ENCODE peak calls at places on chromosomes 5 and 9, in four cellular contexts. One of them, this sample, is unnamed.

GRCh38 chr9:136823136-136824046 is 15.6 kb downstream of the RABL6 start:
- DNase-seq in IMR-90: no peak
- DNase-seq in AG09309: no peak
- DNase-seq in left ventricle myocardium inferior: no peak
- DNase-seq in this sample: peak

GRCh38 chr9:18233776-18234445 is 240.0 kb upstream of the ADAMTSL1 start:
- DNase-seq in IMR-90: no peak
- DNase-seq in AG09309: no peak
- DNase-seq in left ventricle myocardium inferior: no peak
- DNase-seq in this sample: no peak

GRCh38 chr5:8829322-8830029 is 716.4 kb downstream of the SEMA5A start:
- DNase-seq in IMR-90: peak
- DNase-seq in AG09309: peak
- DNase-seq in left ventricle myocardium inferior: no peak
- DNase-seq in this sample: no peak

GRCh38 chr5:169268019-169268418 is 32.9 kb downstream of the SLIT3 start:
- DNase-seq in IMR-90: no peak
- DNase-seq in AG09309: peak
- DNase-seq in left ventricle myocardium inferior: no peak
- DNase-seq in this sample: no peak

GRCh38 chr5:14842117-14842516 is 29.5 kb downstream of the ANKH start:
- DNase-seq in IMR-90: no peak
- DNase-seq in AG09309: no peak
- DNase-seq in left ventricle myocardium inferior: no peak
- DNase-seq in this sample: no peak

GRCh38 chr5:1744393-1745189 is 55.0 kb downstream of the MRPL36 start:
- DNase-seq in IMR-90: no peak
- DNase-seq in AG09309: no peak
- DNase-seq in left ventricle myocardium inferior: no peak
- DNase-seq in this sample: no peak

GRCh38 chr5:163890211-163890610 is 384.8 kb downstream of the MAT2B start:
- DNase-seq in IMR-90: peak
- DNase-seq in AG09309: no peak
- DNase-seq in left ventricle myocardium inferior: no peak
- DNase-seq in this sample: no peak

GRCh38 chr5:55134053-55134722 is 25.8 kb upstream of the GPX8 start:
- DNase-seq in IMR-90: no peak
- DNase-seq in AG09309: no peak
- DNase-seq in left ventricle myocardium inferior: no peak
- DNase-seq in this sample: no peak

GRCh38 chr5:120615967-120616645 is 152.0 kb downstream of the PRR16 start:
- DNase-seq in IMR-90: peak
- DNase-seq in AG09309: no peak
- DNase-seq in left ventricle myocardium inferior: no peak
- DNase-seq in this sample: no peak

GRCh38 chr9:134373953-134374300 is 47.7 kb downstream of the RXRA start:
- DNase-seq in IMR-90: no peak
- DNase-seq in AG09309: no peak
- DNase-seq in left ventricle myocardium inferior: no peak
- DNase-seq in this sample: no peak

DNA sequence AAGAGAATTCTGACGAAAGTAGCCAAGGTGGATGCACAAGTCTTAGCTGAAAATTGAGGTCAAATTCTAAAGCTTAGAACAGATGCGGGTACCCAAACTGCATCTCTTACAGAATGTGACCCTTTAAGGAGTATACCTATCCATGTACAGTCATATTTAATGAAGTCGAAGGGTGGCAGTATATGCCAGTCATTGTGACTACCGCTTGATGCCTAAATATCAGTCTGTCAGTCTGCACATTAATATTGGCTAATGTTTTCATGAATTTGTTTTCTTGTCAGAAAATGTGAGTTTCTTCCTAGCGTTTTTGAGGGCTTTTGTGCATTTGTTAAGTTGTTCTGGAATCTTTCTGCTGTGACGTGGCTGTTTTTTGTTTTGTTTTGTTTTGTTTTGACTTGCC is 264.5 kb upstream of the ELAVL2 start:
- DNase-seq in IMR-90: no peak
- DNase-seq in AG09309: no peak
- DNase-seq in left ventricle myocardium inferior: no peak
- DNase-seq in this sample: no peak
- TF ChIP-seq CTCF in IMR-90: no peak
- TF ChIP-seq CTCF in AG09309: no peak
- TF ChIP-seq CTCF in left ventricle myocardium inferior: no peak
- TF ChIP-seq CTCF in this sample: no peak

GRCh38 chr5:69414885-69415583 is at the start of gene MARVELD2:
- DNase-seq in IMR-90: peak
- DNase-seq in AG09309: no peak
- DNase-seq in left ventricle myocardium inferior: peak
- DNase-seq in this sample: peak
- TF ChIP-seq CTCF in IMR-90: peak
- TF ChIP-seq CTCF in AG09309: peak
- TF ChIP-seq CTCF in left ventricle myocardium inferior: peak
- TF ChIP-seq CTCF in this sample: no peak

DNA sequence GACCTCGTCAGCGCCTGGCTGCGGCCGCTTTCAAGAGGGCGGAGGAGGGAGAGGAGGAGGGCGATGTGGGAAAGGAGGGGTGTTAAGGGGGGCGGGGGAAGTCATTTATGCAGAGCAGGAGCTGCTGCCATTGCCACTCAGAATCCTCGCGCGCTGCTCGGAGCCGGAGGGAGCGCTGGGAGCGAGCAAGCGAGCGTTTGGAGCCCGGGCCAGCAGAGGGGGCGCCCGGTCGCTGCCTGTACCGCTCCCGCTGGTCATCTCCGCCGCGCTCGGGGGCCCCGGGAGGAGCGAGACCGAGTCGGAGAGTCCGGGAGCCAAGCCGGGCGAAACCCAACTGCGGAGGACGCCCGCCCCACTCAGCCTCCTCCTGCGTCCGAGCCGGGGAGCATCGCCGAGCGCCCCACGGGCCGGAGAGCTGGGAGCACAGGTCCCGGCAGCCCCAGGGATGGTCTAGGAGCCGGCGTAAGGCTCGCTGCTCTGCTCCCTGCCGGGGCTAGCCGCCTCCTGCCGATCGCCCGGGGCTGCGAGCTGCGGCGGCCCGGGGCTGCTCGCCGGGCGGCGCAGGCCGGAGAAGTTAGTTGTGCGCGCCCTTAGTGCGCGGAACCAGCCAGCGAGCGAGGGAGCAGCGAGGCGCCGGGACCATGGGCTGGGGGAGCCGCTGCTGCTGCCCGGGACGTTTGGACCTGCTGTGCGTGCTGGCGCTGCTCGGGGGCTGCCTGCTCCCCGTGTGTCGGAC is at the start of gene PCSK5:
- DNase-seq in IMR-90: peak
- DNase-seq in AG09309: peak
- DNase-seq in left ventricle myocardium inferior: peak
- DNase-seq in this sample: peak
- TF ChIP-seq CTCF in IMR-90: peak
- TF ChIP-seq CTCF in AG09309: peak
- TF ChIP-seq CTCF in left ventricle myocardium inferior: peak
- TF ChIP-seq CTCF in this sample: no peak

DNA sequence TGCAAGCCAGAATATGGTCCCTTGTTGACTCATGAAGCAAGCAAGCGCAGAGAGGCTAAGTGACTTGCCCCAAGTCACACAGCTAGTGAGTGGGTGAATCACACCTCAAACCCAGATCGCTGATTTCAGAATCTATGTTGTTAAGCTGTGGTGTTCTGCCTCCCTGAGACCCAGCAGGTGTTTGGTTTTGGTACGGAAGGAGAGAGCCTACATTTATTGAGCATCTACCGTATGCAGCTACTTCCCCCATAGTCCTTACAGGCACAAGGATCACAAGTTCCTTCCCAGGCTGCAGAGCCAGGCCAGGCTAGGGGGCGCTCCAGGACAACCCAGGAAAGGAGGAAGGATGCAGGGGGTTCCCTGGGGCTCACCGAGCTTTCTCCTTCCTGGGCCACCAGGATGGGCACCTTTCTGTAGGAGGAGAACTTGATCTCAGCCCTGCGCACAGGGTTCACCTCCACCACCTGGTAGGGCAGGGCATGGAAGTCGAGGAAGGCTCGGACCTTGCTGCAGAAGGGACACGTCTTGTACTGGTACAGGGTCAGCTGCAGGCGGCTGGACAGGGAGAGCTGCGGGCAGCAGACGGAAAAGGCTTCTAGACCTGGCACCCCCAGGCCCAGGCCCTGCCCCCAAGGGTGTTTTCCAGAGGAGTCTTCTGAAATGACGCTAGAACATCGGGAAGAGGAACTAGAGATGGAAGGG is 2.5 kb downstream of the PTGES2 start:
- DNase-seq in IMR-90: peak
- DNase-seq in AG09309: no peak
- DNase-seq in left ventricle myocardium inferior: peak
- DNase-seq in this sample: peak
- TF ChIP-seq CTCF in IMR-90: peak
- TF ChIP-seq CTCF in AG09309: peak
- TF ChIP-seq CTCF in left ventricle myocardium inferior: peak
- TF ChIP-seq CTCF in this sample: no peak

DNA sequence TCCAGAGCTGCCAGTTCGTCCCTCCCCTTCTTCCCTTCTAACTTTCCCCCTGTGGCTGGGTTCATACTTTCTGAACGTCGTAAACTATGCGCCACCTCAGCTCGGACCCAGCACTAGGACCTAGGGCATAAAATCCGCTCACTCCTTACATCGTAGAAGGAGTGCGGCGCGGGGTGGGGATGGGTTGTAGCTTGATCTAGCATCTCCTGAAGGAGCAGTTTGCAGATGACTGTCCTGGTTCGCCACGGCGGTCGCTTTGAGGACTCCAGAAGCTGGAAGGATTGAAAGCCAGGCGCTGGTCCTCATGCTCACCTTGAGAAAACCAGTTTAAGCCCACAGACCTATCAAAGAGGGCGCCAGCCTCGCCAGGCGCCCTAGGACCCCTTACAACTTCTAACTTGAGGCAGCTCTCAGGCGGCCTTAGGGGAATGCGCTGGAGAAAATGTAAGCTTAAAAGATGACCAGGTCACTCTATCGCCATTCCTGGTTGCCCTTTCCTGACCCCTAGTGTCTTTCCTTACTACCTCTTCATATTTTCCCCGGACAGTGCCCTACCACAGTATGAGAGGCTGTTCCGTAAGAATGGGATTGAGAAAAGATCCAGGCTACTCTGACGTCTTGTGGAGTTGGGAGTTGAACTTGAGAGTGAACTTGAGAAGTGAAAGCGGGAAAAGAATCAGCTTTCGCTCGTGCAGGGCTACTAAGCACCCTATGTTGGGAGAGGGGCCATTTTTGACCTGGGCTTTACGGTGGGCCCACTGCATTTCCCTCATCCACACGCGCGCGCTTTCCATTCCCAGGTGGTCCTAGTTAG is 2.8 kb downstream of the RORB start:
- DNase-seq in IMR-90: no peak
- DNase-seq in AG09309: no peak
- DNase-seq in left ventricle myocardium inferior: no peak
- DNase-seq in this sample: peak
- TF ChIP-seq CTCF in IMR-90: no peak
- TF ChIP-seq CTCF in AG09309: no peak
- TF ChIP-seq CTCF in left ventricle myocardium inferior: no peak
- TF ChIP-seq CTCF in this sample: no peak

DNA sequence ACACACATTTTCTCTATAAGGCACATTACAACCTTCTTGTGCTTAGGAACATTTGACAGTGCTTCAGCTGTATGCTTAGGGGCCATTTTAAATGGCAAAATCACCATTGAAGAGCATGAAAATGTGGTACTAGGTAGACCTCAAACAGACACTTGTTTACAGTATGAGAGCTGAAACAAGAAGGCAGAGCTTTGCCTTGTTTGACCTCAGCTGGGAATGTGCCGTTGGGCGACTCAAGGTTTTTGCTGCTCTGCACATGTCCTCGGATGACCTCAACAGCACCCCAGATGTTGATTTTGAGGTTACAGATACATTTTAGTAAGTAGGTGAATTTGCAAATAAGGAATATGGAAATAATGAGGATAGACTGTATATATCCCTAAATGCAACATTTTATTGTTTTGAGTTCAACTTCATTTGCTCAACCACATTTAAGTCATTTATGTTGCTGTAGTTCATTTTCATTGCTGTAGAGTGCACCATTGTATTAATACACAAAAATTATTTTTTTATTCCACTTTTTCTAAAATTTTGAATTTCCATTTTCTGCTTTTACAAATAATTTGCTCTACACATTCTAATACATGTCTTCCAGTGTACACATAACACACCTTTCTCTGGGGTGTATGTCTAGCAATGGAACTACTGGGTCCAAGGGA is 206.8 kb downstream of the NR3C1 start:
- DNase-seq in IMR-90: no peak
- DNase-seq in AG09309: no peak
- DNase-seq in left ventricle myocardium inferior: no peak
- DNase-seq in this sample: no peak
- TF ChIP-seq CTCF in IMR-90: peak
- TF ChIP-seq CTCF in AG09309: no peak
- TF ChIP-seq CTCF in left ventricle myocardium inferior: no peak
- TF ChIP-seq CTCF in this sample: no peak

DNA sequence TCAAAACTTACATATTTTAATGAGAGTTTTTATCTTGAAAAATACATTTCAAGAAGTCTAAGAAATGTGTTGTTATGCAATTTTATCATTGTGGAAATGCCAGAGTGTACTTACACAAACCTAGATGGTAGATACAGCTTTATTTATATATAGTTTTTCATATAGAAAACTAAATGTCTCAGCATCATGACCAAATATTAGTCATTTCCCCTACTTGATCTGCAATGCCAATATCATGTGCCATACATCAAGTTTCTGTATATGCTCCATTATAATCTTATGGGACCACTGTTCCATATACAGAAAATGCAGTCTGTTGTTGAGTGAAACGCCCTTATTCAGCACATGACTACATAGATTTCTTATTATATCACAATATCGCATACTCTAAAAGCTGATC is 28.7 kb downstream of the CAST start:
- DNase-seq in IMR-90: no peak
- DNase-seq in AG09309: no peak
- DNase-seq in left ventricle myocardium inferior: no peak
- DNase-seq in this sample: no peak
- TF ChIP-seq CTCF in IMR-90: no peak
- TF ChIP-seq CTCF in AG09309: no peak
- TF ChIP-seq CTCF in left ventricle myocardium inferior: no peak
- TF ChIP-seq CTCF in this sample: no peak

DNA sequence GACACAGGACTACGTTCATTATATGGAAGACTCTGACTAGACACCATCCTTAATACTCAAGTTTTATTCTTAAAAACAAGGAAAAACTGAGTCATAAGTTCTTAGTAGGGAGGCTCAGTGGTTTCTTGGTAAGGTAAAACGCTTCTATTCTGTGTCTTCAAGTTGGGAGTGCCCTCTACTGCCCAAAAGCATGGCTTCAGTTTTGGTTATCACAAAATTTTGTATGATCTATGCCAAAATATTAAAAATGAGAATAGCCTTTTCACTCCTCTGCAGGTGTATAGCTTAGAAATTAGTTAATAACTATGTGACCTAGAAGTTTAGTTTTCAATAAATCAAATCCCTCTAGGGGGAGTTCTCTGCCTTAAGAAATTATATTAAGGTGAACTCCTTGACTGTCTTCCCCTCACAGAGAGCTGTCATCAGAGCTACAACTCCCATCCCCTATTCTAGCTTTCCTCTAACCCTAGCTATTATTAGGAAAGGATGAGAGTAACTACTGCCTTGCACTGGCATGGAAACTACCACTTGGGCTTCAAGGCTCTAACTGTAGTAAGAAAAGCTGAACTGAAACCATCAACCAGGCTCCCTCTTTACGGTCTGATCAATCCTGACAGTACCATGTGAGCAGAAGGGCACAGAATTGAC is 189.7 kb downstream of the GNAQ start:
- DNase-seq in IMR-90: no peak
- DNase-seq in AG09309: no peak
- DNase-seq in left ventricle myocardium inferior: no peak
- DNase-seq in this sample: no peak
- TF ChIP-seq CTCF in IMR-90: peak
- TF ChIP-seq CTCF in AG09309: peak
- TF ChIP-seq CTCF in left ventricle myocardium inferior: peak
- TF ChIP-seq CTCF in this sample: no peak